ENCODE peak calls at places on chromosomes 1 and 21, in six cellular contexts. X, M, K, G, S and Q are unnamed samples.

GRCh38 chr1:241356519-241357365 is at the start of gene RGS7:
- DNase-seq in K (peak; percentile 16), G (no peak), M (peak; percentile 40), S (peak; percentile 80), X (peak; percentile 86), Q (no peak)

GRCh38 chr1:223846668-223847007 is 891 bp upstream of the TP53BP2 start:
- DNase-seq in M (no peak), G (no peak), K (no peak), S (peak; percentile 38), X (no peak), Q (no peak)

GRCh38 chr1:167542109-167543032 is 11.2 kb downstream of the CREG1 start:
- DNase-seq in S (no peak), X (no peak), G (no peak), K (no peak), M (no peak), Q (no peak)

GRCh38 chr21:34941162-34941561 is 107.9 kb downstream of the RUNX1 start:
- DNase-seq in M (no peak), G (no peak), X (no peak), S (no peak), K (no peak), Q (no peak)

GRCh38 chr1:207282496-207283380 is 38.7 kb upstream of the CD55 start:
- DNase-seq in G (no peak), S (peak; percentile 24), X (no peak), M (peak; percentile 62), K (no peak), Q (no peak)

GRCh38 chr1:168408531-168409242 is 128.0 kb downstream of the TBX19 start:
- DNase-seq in S (peak; percentile 47), X (no peak), M (peak; percentile 81), G (no peak), K (no peak), Q (no peak)

GRCh38 chr1:221573727-221574126 is 168.2 kb downstream of the DUSP10 start:
- DNase-seq in K (no peak), G (no peak), M (no peak), X (no peak), S (no peak), Q (no peak)

GRCh38 chr1:18542351-18542750 is 61.6 kb downstream of the KLHDC7A start:
- DNase-seq in M (no peak), X (peak; percentile 42), K (no peak), G (no peak), S (no peak), Q (no peak)

GRCh38 chr1:220528049-220528678 is at the start of gene MARK1:
- DNase-seq in K (no peak), S (peak; percentile 49), G (peak; percentile 17), M (peak; percentile 28), X (peak; percentile 66), Q (peak; percentile 58)

GRCh38 chr1:209720326-209720725 is 15.7 kb downstream of the HSD11B1 start:
- DNase-seq in G (no peak), K (no peak), M (no peak), X (no peak), S (no peak), Q (no peak)

GRCh38 chr21:37145635-37146111 is 72.6 kb downstream of the TTC3 start:
- DNase-seq in G (no peak), K (no peak), X (no peak), S (peak; percentile 27), M (no peak), Q (no peak)